ENCODE peak calls at places on chromosomes 16 and 17, in five cellular contexts. J is nucleus accumbens, A is T-helper 9 cell, L is H54, N is GM04504. E is an unnamed sample.

GRCh38 chr16:64144612-64145011 is 977.3 kb downstream of the CDH11 start:
- DNase-seq in L (no peak), J (no peak), A (no peak), N (no peak), E (no peak)

GRCh38 chr17:79951361-79952264 is 84.1 kb downstream of the TBC1D16 start:
- DNase-seq in A (no peak), N (peak), L (no peak), J (peak), E (no peak)

GRCh38 chr17:55335625-55336024 is 70.9 kb downstream of the HLF start:
- DNase-seq in J (no peak), A (no peak), N (no peak), L (no peak), E (no peak)

GRCh38 chr16:83793179-83793578 is 14.6 kb upstream of the HSBP1 start:
- DNase-seq in N (no peak), L (no peak), J (no peak), A (no peak), E (no peak)

GRCh38 chr16:84268231-84268630 is 26.4 kb upstream of the WFDC1 start:
- DNase-seq in J (no peak), L (no peak), A (no peak), N (no peak), E (no peak)

GRCh38 chr17:44919411-44919810 is 4.1 kb upstream of the GFAP start:
- DNase-seq in L (no peak), A (no peak), N (no peak), J (no peak), E (no peak)

GRCh38 chr17:48639136-48639535 is 13.0 kb upstream of the HOXB9 start:
- DNase-seq in N (no peak), J (no peak), L (no peak), A (no peak), E (no peak)

GRCh38 chr16:88956546-88957455 is 20.2 kb downstream of the CBFA2T3 start:
- DNase-seq in L (no peak), J (no peak), A (no peak), N (no peak), E (no peak)

GRCh38 chr17:65054602-65055001 is 1.9 kb downstream of the GNA13 start:
- DNase-seq in N (no peak), L (no peak), J (no peak), A (no peak), E (no peak)

GRCh38 chr17:39097159-39097519 is 54.3 kb downstream of the PLXDC1 start:
- DNase-seq in L (no peak), N (no peak), A (no peak), J (no peak), E (no peak)

GRCh38 chr17:78798695-78799559 is 16.9 kb upstream of the CYTH1 start:
- DNase-seq in A (no peak), L (no peak), J (no peak), N (no peak), E (no peak)

GRCh38 chr17:62702746-62703268 is 75.3 kb downstream of the MRC2 start:
- DNase-seq in A (no peak), L (no peak), J (no peak), N (no peak), E (no peak)

GRCh38 chr17:8420041-8420934 is 15.4 kb upstream of the NDEL1 start:
- DNase-seq in A (no peak), N (peak), J (no peak), L (peak), E (no peak)

GRCh38 chr17:49928126-49928800 is 40.7 kb upstream of the DLX4 start:
- DNase-seq in J (no peak), L (no peak), N (no peak), A (no peak), E (no peak)

GRCh38 chr17:75689441-75689873 is 22.3 kb downstream of the SAP30BP start:
- DNase-seq in L (no peak), A (no peak), J (no peak), N (no peak), E (peak)

GRCh38 chr17:35766903-35767510 is 6.3 kb downstream of the C17orf50 start:
- DNase-seq in L (peak), J (no peak), N (no peak), A (no peak), E (no peak)

GRCh38 chr16:64627781-64628180 is 494.1 kb downstream of the CDH11 start:
- DNase-seq in J (peak), L (no peak), N (no peak), A (no peak), E (no peak)

GRCh38 chr16:74578433-74578832 is 28.5 kb downstream of the GLG1 start:
- DNase-seq in J (no peak), N (no peak), L (no peak), A (no peak), E (no peak)

GRCh38 chr17:36148559-36149295 is 27.7 kb downstream of the TBC1D3B start:
- DNase-seq in J (peak), N (peak), A (peak), L (peak), E (peak)

GRCh38 chr16:81873843-81874752 is 95.0 kb downstream of the PLCG2 start:
- DNase-seq in L (peak), J (no peak), A (peak), N (peak), E (peak)

GRCh38 chr17:64406321-64407200 is 15.9 kb upstream of the PECAM1 start:
- DNase-seq in A (no peak), N (no peak), L (no peak), J (no peak), E (no peak)